ENCODE peak calls at places on chromosome X, in seven cellular contexts. One of them, this sample, is unnamed.

GRCh38 chrX:19065535-19065934 is 56.7 kb downstream of the ADGRG2 start:
- DNase-seq in A549: no peak
- DNase-seq in stomach: no peak
- DNase-seq in sigmoid colon: no peak
- DNase-seq in spleen: no peak
- DNase-seq in Peyer's patch: no peak
- DNase-seq in body of pancreas: no peak
- DNase-seq in this sample: no peak

GRCh38 chrX:48779399-48779798 is 7.0 kb upstream of the GATA1 start:
- DNase-seq in A549: no peak
- DNase-seq in stomach: no peak
- DNase-seq in sigmoid colon: no peak
- DNase-seq in spleen: no peak
- DNase-seq in Peyer's patch: no peak
- DNase-seq in body of pancreas: no peak
- DNase-seq in this sample: no peak

GRCh38 chrX:100685284-100685996 is 41.4 kb downstream of the SRPX2 start:
- DNase-seq in A549: peak; percentile 55
- DNase-seq in stomach: peak; percentile 77
- DNase-seq in sigmoid colon: peak; percentile 86
- DNase-seq in spleen: no peak
- DNase-seq in Peyer's patch: peak; percentile 89
- DNase-seq in body of pancreas: peak; percentile 73
- DNase-seq in this sample: peak; percentile 48

GRCh38 chrX:63349307-63349706 is 1.8 kb downstream of the SPIN4 start:
- DNase-seq in A549: no peak
- DNase-seq in stomach: no peak
- DNase-seq in sigmoid colon: no peak
- DNase-seq in spleen: no peak
- DNase-seq in Peyer's patch: no peak
- DNase-seq in body of pancreas: no peak
- DNase-seq in this sample: no peak

GRCh38 chrX:104854188-104854587 is 288.2 kb downstream of the IL1RAPL2 start:
- DNase-seq in A549: no peak
- DNase-seq in stomach: no peak
- DNase-seq in sigmoid colon: no peak
- DNase-seq in spleen: no peak
- DNase-seq in Peyer's patch: no peak
- DNase-seq in body of pancreas: no peak
- DNase-seq in this sample: no peak

GRCh38 chrX:39450578-39450977 is 647.2 kb downstream of the BCOR start:
- DNase-seq in A549: no peak
- DNase-seq in stomach: no peak
- DNase-seq in sigmoid colon: no peak
- DNase-seq in spleen: no peak
- DNase-seq in Peyer's patch: no peak
- DNase-seq in body of pancreas: no peak
- DNase-seq in this sample: no peak

GRCh38 chrX:21975827-21976226 is 35.3 kb downstream of the SMS start:
- DNase-seq in A549: no peak
- DNase-seq in stomach: no peak
- DNase-seq in sigmoid colon: no peak
- DNase-seq in spleen: no peak
- DNase-seq in Peyer's patch: no peak
- DNase-seq in body of pancreas: no peak
- DNase-seq in this sample: no peak

GRCh38 chrX:151183912-151184565 is 7.7 kb downstream of the GPR50 start:
- DNase-seq in A549: no peak
- DNase-seq in stomach: no peak
- DNase-seq in sigmoid colon: no peak
- DNase-seq in spleen: no peak
- DNase-seq in Peyer's patch: no peak
- DNase-seq in body of pancreas: no peak
- DNase-seq in this sample: no peak

GRCh38 chrX:114251575-114251974 is 332.3 kb upstream of the HTR2C start:
- DNase-seq in A549: no peak
- DNase-seq in stomach: no peak
- DNase-seq in sigmoid colon: no peak
- DNase-seq in spleen: no peak
- DNase-seq in Peyer's patch: no peak
- DNase-seq in body of pancreas: no peak
- DNase-seq in this sample: no peak

GRCh38 chrX:83108278-83108677 is 399.8 kb upstream of the POU3F4 start:
- DNase-seq in A549: no peak
- DNase-seq in stomach: no peak
- DNase-seq in sigmoid colon: no peak
- DNase-seq in spleen: no peak
- DNase-seq in Peyer's patch: no peak
- DNase-seq in body of pancreas: no peak
- DNase-seq in this sample: no peak

GRCh38 chrX:44828008-44828605 is 15.7 kb upstream of the DUSP21 start:
- DNase-seq in A549: peak; percentile 58
- DNase-seq in stomach: no peak
- DNase-seq in sigmoid colon: no peak
- DNase-seq in spleen: no peak
- DNase-seq in Peyer's patch: peak; percentile 61
- DNase-seq in body of pancreas: no peak
- DNase-seq in this sample: no peak

GRCh38 chrX:46610070-46610658 is 36.6 kb downstream of the CHST7 start:
- DNase-seq in A549: no peak
- DNase-seq in stomach: no peak
- DNase-seq in sigmoid colon: no peak
- DNase-seq in spleen: no peak
- DNase-seq in Peyer's patch: no peak
- DNase-seq in body of pancreas: no peak
- DNase-seq in this sample: no peak

GRCh38 chrX:65667157-65667502 is 324 bp upstream of the MSN start:
- DNase-seq in A549: no peak
- DNase-seq in stomach: no peak
- DNase-seq in sigmoid colon: no peak
- DNase-seq in spleen: no peak
- DNase-seq in Peyer's patch: no peak
- DNase-seq in body of pancreas: no peak
- DNase-seq in this sample: no peak
- H3K4me3 ChIP-seq in A549: peak overlapping the region; percentile 73
- H3K4me3 ChIP-seq in stomach: peak overlapping the region; percentile 66
- H3K4me3 ChIP-seq in sigmoid colon: peak overlapping the region; percentile 77
- H3K4me3 ChIP-seq in spleen: no peak overlapping the region
- H3K4me3 ChIP-seq in Peyer's patch: peak overlapping the region; percentile 64
- H3K4me3 ChIP-seq in body of pancreas: no peak overlapping the region
- H3K4me3 ChIP-seq in this sample: peak overlapping the region; percentile 85

GRCh38 chrX:49850028-49850427 is 20.9 kb downstream of the PAGE4 start:
- DNase-seq in A549: no peak
- DNase-seq in stomach: no peak
- DNase-seq in sigmoid colon: no peak
- DNase-seq in spleen: no peak
- DNase-seq in Peyer's patch: no peak
- DNase-seq in body of pancreas: no peak
- DNase-seq in this sample: no peak
- H3K9me3 ChIP-seq in A549: no peaks in the 10 kb centered on the region
- H3K9me3 ChIP-seq in stomach: no peaks in the 10 kb centered on the region
- H3K9me3 ChIP-seq in sigmoid colon: no peaks in the 10 kb centered on the region
- H3K9me3 ChIP-seq in spleen: no peaks in the 10 kb centered on the region
- H3K9me3 ChIP-seq in Peyer's patch: no peaks in the 10 kb centered on the region
- H3K9me3 ChIP-seq in body of pancreas: no peaks in the 10 kb centered on the region
- H3K9me3 ChIP-seq in this sample: no peaks in the 10 kb centered on the region

GRCh38 chrX:133921084-133921483 is 64.3 kb downstream of the GPC3 start:
- DNase-seq in A549: no peak
- DNase-seq in stomach: no peak
- DNase-seq in sigmoid colon: no peak
- DNase-seq in spleen: no peak
- DNase-seq in Peyer's patch: no peak
- DNase-seq in body of pancreas: no peak
- DNase-seq in this sample: no peak
- TF ChIP-seq POLR2A in A549: no peak
- TF ChIP-seq POLR2A in stomach: no peak
- TF ChIP-seq POLR2A in sigmoid colon: no peak
- TF ChIP-seq POLR2A in spleen: no peak
- TF ChIP-seq POLR2A in Peyer's patch: no peak
- TF ChIP-seq POLR2A in body of pancreas: no peak
- TF ChIP-seq POLR2A in this sample: no peak

GRCh38 chrX:145817299-145817665 is 347 bp upstream of the SLITRK2 start:
- DNase-seq in A549: no peak
- DNase-seq in stomach: no peak
- DNase-seq in sigmoid colon: no peak
- DNase-seq in spleen: no peak
- DNase-seq in Peyer's patch: no peak
- DNase-seq in body of pancreas: no peak
- DNase-seq in this sample: peak; percentile 42
- H3K4me3 ChIP-seq in A549: no peak overlapping the region
- H3K4me3 ChIP-seq in stomach: peak overlapping the region; percentile 36
- H3K4me3 ChIP-seq in sigmoid colon: peak overlapping the region; percentile 24
- H3K4me3 ChIP-seq in spleen: no peak overlapping the region
- H3K4me3 ChIP-seq in Peyer's patch: no peak overlapping the region
- H3K4me3 ChIP-seq in body of pancreas: no peak overlapping the region
- H3K4me3 ChIP-seq in this sample: no peak overlapping the region

GRCh38 chrX:67100031-67100884 is 443.6 kb upstream of the AR start:
- DNase-seq in A549: no peak
- DNase-seq in stomach: no peak
- DNase-seq in sigmoid colon: no peak
- DNase-seq in spleen: no peak
- DNase-seq in Peyer's patch: peak; percentile 58
- DNase-seq in body of pancreas: no peak
- DNase-seq in this sample: no peak

GRCh38 chrX:67104982-67105757 is 438.7 kb upstream of the AR start:
- DNase-seq in A549: no peak
- DNase-seq in stomach: no peak
- DNase-seq in sigmoid colon: no peak
- DNase-seq in spleen: no peak
- DNase-seq in Peyer's patch: peak; percentile 46
- DNase-seq in body of pancreas: no peak
- DNase-seq in this sample: no peak

GRCh38 chrX:67105758-67106116 is 438.1 kb upstream of the AR start:
- DNase-seq in A549: no peak
- DNase-seq in stomach: no peak
- DNase-seq in sigmoid colon: no peak
- DNase-seq in spleen: no peak
- DNase-seq in Peyer's patch: no peak
- DNase-seq in body of pancreas: no peak
- DNase-seq in this sample: no peak
- H3K9me3 ChIP-seq in A549: no peaks in the 10 kb centered on the region
- H3K9me3 ChIP-seq in stomach: no peaks in the 10 kb centered on the region
- H3K9me3 ChIP-seq in sigmoid colon: no peaks in the 10 kb centered on the region
- H3K9me3 ChIP-seq in spleen: no peaks in the 10 kb centered on the region
- H3K9me3 ChIP-seq in Peyer's patch: no peaks in the 10 kb centered on the region
- H3K9me3 ChIP-seq in body of pancreas: no peaks in the 10 kb centered on the region
- H3K9me3 ChIP-seq in this sample: no peaks in the 10 kb centered on the region

DNA sequence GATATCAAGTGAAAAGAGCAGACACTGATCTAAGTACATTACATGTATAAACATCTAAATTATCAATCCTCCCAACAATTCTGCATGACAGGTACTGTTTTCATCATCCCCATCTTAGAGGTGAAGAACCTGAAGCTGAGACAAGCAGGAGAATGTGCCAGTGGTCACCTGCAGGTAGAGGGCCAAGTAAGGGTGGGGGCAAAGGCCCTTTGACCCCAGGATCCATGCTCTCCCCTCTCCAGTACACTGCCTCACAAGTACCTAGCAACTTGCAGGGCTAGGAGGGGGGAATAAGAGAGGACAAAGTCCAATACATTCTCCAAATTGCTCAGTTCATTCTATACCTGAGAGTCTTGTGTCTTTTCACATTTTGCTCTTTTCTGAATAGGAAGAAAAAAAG is 8.3 kb upstream of the MAP7D2 start:
- DNase-seq in A549: no peak
- DNase-seq in stomach: no peak
- DNase-seq in sigmoid colon: no peak
- DNase-seq in spleen: no peak
- DNase-seq in Peyer's patch: no peak
- DNase-seq in body of pancreas: no peak
- DNase-seq in this sample: no peak
- TF ChIP-seq POLR2A in A549: no peak
- TF ChIP-seq POLR2A in stomach: no peak
- TF ChIP-seq POLR2A in sigmoid colon: no peak
- TF ChIP-seq POLR2A in spleen: no peak
- TF ChIP-seq POLR2A in Peyer's patch: no peak
- TF ChIP-seq POLR2A in body of pancreas: no peak
- TF ChIP-seq POLR2A in this sample: no peak